ENCODE peak calls at places on chromosomes 13 and 19, in six cellular contexts. N, D, I, W, V and S are unnamed samples.

GRCh38 chr19:15181394-15181793 is 19.4 kb downstream of the NOTCH3 start:
- DNase-seq in I (no peak), N (no peak), W (no peak), D (no peak), V (no peak), S (no peak)

GRCh38 chr19:38917516-38917915 is 5.5 kb upstream of the CCER2 start:
- DNase-seq in W (no peak), N (no peak), D (no peak), I (no peak), V (no peak), S (no peak)

GRCh38 chr19:5230730-5231555 is 109.7 kb downstream of the PTPRS start:
- DNase-seq in I (no peak), V (no peak), N (no peak), D (no peak), W (no peak), S (no peak)

GRCh38 chr19:2235396-2236284 is 489 bp downstream of the PLEKHJ1 start:
- DNase-seq in V (no peak), D (peak), N (no peak), W (peak), I (peak), S (no peak)

GRCh38 chr19:16293133-16294085 is 31.2 kb upstream of the KLF2 start:
- DNase-seq in V (peak), D (no peak), N (no peak), W (peak), I (peak), S (no peak)

GRCh38 chr19:34276614-34277013 is 22.3 kb downstream of the GARRE1 start:
- DNase-seq in N (no peak), I (no peak), V (no peak), D (no peak), W (peak), S (no peak)

GRCh38 chr19:8194528-8195275 is 14.5 kb upstream of the CERS4 start:
- DNase-seq in W (no peak), I (no peak), N (no peak), D (no peak), V (no peak), S (peak)

GRCh38 chr13:69124996-69125395 is 982.6 kb upstream of the ATXN8OS start:
- DNase-seq in D (no peak), V (no peak), I (no peak), N (no peak), W (no peak), S (no peak)

GRCh38 chr13:97544041-97544765 is 110.2 kb downstream of the RAP2A start:
- DNase-seq in W (no peak), V (no peak), I (no peak), N (no peak), D (no peak), S (no peak)

GRCh38 chr19:932647-933552 is 7.1 kb downstream of the ARID3A start:
- DNase-seq in V (no peak), D (no peak), W (no peak), I (peak), N (no peak), S (peak)

GRCh38 chr13:28375250-28375930 is 119.5 kb downstream of the FLT1 start:
- DNase-seq in V (no peak), D (no peak), W (no peak), N (no peak), I (no peak), S (no peak)

GRCh38 chr13:75818181-75819110 is 182.3 kb downstream of the LMO7 start:
- DNase-seq in I (no peak), W (no peak), N (no peak), D (no peak), V (no peak), S (no peak)

GRCh38 chr19:15464394-15465385 is at the start of gene RASAL3:
- DNase-seq in W (no peak), D (peak), V (no peak), I (no peak), N (no peak), S (peak)

GRCh38 chr19:52331757-52332156 is 4.3 kb upstream of the ZNF610 start:
- DNase-seq in V (no peak), N (peak), D (no peak), I (no peak), W (no peak), S (no peak)

GRCh38 chr13:76609643-76610042 is 276.6 kb downstream of the KCTD12 start:
- DNase-seq in I (no peak), W (no peak), N (no peak), V (no peak), D (no peak), S (no peak)

GRCh38 chr13:42041684-42042035 is 6.8 kb upstream of the DGKH start:
- DNase-seq in D (no peak), V (peak), W (peak), I (peak), N (no peak), S (no peak)

GRCh38 chr19:5864725-5865486 is 5.4 kb downstream of the FUT5 start:
- DNase-seq in I (no peak), V (no peak), D (no peak), W (no peak), N (no peak), S (no peak)

GRCh38 chr13:104616990-104617389 is 1550.8 kb upstream of the SLC10A2 start:
- DNase-seq in D (peak), V (no peak), I (no peak), N (no peak), W (no peak), S (no peak)

GRCh38 chr19:48480151-48480475 is 10.9 kb downstream of the CYTH2 start:
- DNase-seq in N (no peak), I (peak), W (peak), D (no peak), V (no peak), S (peak)

GRCh38 chr19:1163934-1164683 is 10.0 kb downstream of the SBNO2 start:
- DNase-seq in N (no peak), I (peak), W (no peak), V (peak), D (no peak), S (no peak)

GRCh38 chr13:97307882-97308624 is 85.9 kb downstream of the MBNL2 start:
- DNase-seq in V (peak), W (no peak), N (peak), D (no peak), I (peak), S (no peak)

GRCh38 chr13:111956261-111957151 is 110.4 kb upstream of the SOX1 start:
- DNase-seq in I (no peak), N (no peak), W (no peak), D (no peak), V (no peak), S (no peak)

GRCh38 chr19:57903298-57904174 is 12.9 kb downstream of the ZNF417 start:
- DNase-seq in N (no peak), D (no peak), W (no peak), I (no peak), V (no peak), S (no peak)

GRCh38 chr19:57830071-57830602 is at the start of gene ZNF587B:
- DNase-seq in I (peak), D (peak), N (peak), W (peak), V (no peak), S (peak)

GRCh38 chr13:37701972-37702371 is 103.4 kb upstream of the POSTN start:
- DNase-seq in D (no peak), V (no peak), I (no peak), N (peak), W (no peak), S (no peak)

GRCh38 chr13:46554971-46555370 is 2.0 kb downstream of the LRCH1 start:
- DNase-seq in D (no peak), V (no peak), N (no peak), I (no peak), W (no peak), S (no peak)

GRCh38 chr19:4737955-4738580 is 14.4 kb upstream of the DPP9 start:
- DNase-seq in N (no peak), V (no peak), I (no peak), D (no peak), W (no peak), S (no peak)

GRCh38 chr19:19552811-19553210 is 14.7 kb downstream of the CILP2 start:
- DNase-seq in V (no peak), W (no peak), I (no peak), D (no peak), N (no peak), S (no peak)

GRCh38 chr19:14830702-14831101 is 4.3 kb downstream of the OR7A5 start:
- DNase-seq in D (no peak), I (no peak), N (no peak), V (no peak), W (no peak), S (no peak)

GRCh38 chr13:31927219-31927653 is 104.3 kb upstream of the FRY start:
- DNase-seq in W (peak), V (peak), N (no peak), D (no peak), I (peak), S (no peak)

GRCh38 chr13:107252428-107252827 is 684.5 kb upstream of the ARGLU1 start:
- DNase-seq in W (no peak), I (no peak), N (peak), V (no peak), D (no peak), S (no peak)

GRCh38 chr19:33780746-33781145 is 15.9 kb upstream of the KCTD15 start:
- DNase-seq in W (no peak), V (no peak), N (no peak), I (no peak), D (no peak), S (no peak)

GRCh38 chr13:51542358-51542972 is 41.8 kb upstream of the WDFY2 start:
- DNase-seq in I (no peak), V (no peak), D (no peak), W (no peak), N (no peak), S (no peak)

GRCh38 chr13:27969073-27969865 is at the start of gene CDX2:
- DNase-seq in N (no peak), I (peak), W (no peak), D (no peak), V (no peak), S (no peak)

GRCh38 chr13:74847966-74848365 is 634.0 kb downstream of the TBC1D4 start:
- DNase-seq in N (no peak), W (no peak), I (no peak), V (no peak), D (no peak), S (no peak)

GRCh38 chr19:44875666-44876418 is 15.2 kb upstream of the TOMM40 start:
- DNase-seq in I (no peak), W (no peak), V (peak), N (peak), D (no peak), S (no peak)

GRCh38 chr13:59024434-59024833 is 1139.3 kb downstream of the DIAPH3 start:
- DNase-seq in I (no peak), V (no peak), N (peak), D (no peak), W (no peak), S (no peak)

GRCh38 chr13:85864963-85865530 is 65.8 kb upstream of the SLITRK6 start:
- DNase-seq in N (peak), I (no peak), W (no peak), V (no peak), D (no peak), S (no peak)

GRCh38 chr19:3275583-3276340 is 51.3 kb downstream of the CELF5 start:
- DNase-seq in D (peak), V (peak), W (peak), I (peak), N (peak), S (peak)
- TF ChIP-seq CTCF in D (no peak), V (peak), W (no peak), I (no peak), N (peak), S (peak)

GRCh38 chr13:43786472-43786765 is 353 bp downstream of the ENOX1 start:
- DNase-seq in I (peak), W (no peak), V (no peak), N (no peak), D (no peak), S (no peak)

GRCh38 chr13:43785166-43785680 is 1.5 kb downstream of the ENOX1 start:
- DNase-seq in I (no peak), W (no peak), V (no peak), D (no peak), N (no peak), S (no peak)

GRCh38 chr13:43784491-43784890 is 2.3 kb downstream of the ENOX1 start:
- DNase-seq in N (no peak), W (no peak), I (no peak), D (no peak), V (no peak), S (no peak)

GRCh38 chr13:43786766-43787517 is at the start of gene ENOX1:
- DNase-seq in I (peak), D (no peak), N (no peak), W (peak), V (no peak), S (no peak)

GRCh38 chr13:43785681-43786471 is 896 bp downstream of the ENOX1 start:
- DNase-seq in V (peak), W (peak), I (peak), D (no peak), N (no peak), S (no peak)
- H3K27ac ChIP-seq in V (no peak), W (no peak), I (peak), D (no peak), N (no peak), S (no peak)

GRCh38 chr19:12448808-12449207 is 8.0 kb upstream of the ZNF443 start:
- DNase-seq in D (no peak), V (no peak), W (no peak), I (no peak), N (no peak), S (no peak)
- TF ChIP-seq CTCF in D (no peak), V (no peak), W (no peak), I (no peak), N (no peak), S (no peak)

GRCh38 chr13:99435116-99435515 is 66.2 kb upstream of the TM9SF2 start:
- DNase-seq in N (no peak), V (no peak), W (no peak), D (no peak), I (no peak), S (no peak)

GRCh38 chr13:99432637-99433542 is 68.4 kb upstream of the TM9SF2 start:
- DNase-seq in D (peak), I (no peak), W (peak), V (peak), N (peak), S (peak)

GRCh38 chr13:99436013-99436412 is 65.3 kb upstream of the TM9SF2 start:
- DNase-seq in W (no peak), N (no peak), V (peak), I (no peak), D (no peak), S (no peak)

GRCh38 chr13:99433543-99434075 is 67.7 kb upstream of the TM9SF2 start:
- DNase-seq in D (no peak), W (no peak), V (no peak), I (no peak), N (no peak), S (no peak)

DNA sequence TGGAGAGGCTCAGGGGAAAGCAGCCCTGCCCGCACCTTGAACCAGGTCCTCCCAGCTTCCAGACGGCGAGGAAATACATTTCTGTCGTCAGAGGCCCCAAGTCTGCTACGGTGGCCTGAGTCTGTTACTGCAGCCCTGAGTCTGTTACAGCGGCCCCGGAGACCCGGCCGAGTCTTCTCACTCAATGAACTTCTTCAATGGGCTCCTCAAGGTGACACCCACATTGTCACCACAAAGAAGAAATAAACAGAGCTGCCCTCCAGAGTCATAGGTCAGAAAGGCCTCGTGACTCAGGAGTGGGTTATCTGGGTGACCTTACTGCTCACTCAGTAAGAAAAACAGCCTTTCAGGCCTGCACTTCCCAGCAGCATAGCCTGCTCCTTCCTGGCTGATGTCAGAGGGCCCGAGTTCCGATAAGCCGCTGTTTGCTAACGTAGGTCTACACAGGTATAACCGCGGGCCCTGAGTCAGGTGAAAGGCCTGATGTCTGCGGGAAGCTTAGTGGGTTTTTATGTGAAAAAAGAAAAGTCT is 66.9 kb upstream of the TM9SF2 start:
- DNase-seq in I (no peak), W (no peak), D (no peak), N (no peak), V (no peak), S (peak)
- H3K27ac ChIP-seq in I (no peak), W (no peak), D (no peak), N (no peak), V (no peak), S (peak)

GRCh38 chr19:17997969-17998826 is 9.8 kb upstream of the ARRDC2 start:
- DNase-seq in V (peak), I (no peak), D (no peak), N (no peak), W (no peak), S (no peak)
- TF ChIP-seq CTCF in V (peak), I (no peak), D (peak), N (peak), W (no peak), S (peak)

DNA sequence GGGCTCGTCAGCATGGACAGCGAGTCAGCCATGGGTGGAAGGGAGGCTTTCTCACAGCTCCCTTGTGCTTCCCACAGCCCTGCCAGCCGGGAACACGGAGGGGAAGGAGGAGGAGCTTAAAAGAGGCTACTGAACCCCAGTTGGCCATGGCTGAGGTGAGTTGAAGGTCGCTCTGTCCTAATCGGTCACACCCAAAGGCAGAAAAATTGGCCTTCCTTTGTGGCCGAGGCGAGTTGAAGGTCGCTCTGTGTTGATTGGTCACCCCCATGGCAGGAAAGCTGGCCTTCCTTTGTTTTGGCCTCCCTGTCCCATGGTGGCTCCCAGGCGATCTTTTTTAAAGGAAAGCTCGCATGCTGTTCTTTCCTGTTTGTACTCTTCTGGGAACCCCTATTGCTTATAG is 5.1 kb downstream of the ZNF473 start:
- DNase-seq in D (no peak), N (no peak), W (no peak), I (no peak), V (no peak), S (no peak)
- H3K27ac ChIP-seq in D (no peak), N (no peak), W (no peak), I (no peak), V (no peak), S (no peak)

GRCh38 chr13:60138674-60139073 is 25.1 kb downstream of the DIAPH3 start:
- DNase-seq in I (no peak), D (no peak), N (no peak), W (no peak), V (no peak), S (no peak)

GRCh38 chr13:60139272-60139671 is 24.5 kb downstream of the DIAPH3 start:
- DNase-seq in W (no peak), I (no peak), D (no peak), N (no peak), V (no peak), S (no peak)

GRCh38 chr13:60135344-60135743 is 28.4 kb downstream of the DIAPH3 start:
- DNase-seq in I (no peak), N (no peak), D (no peak), W (no peak), V (no peak), S (no peak)

GRCh38 chr13:60137911-60138570 is 25.7 kb downstream of the DIAPH3 start:
- DNase-seq in V (no peak), I (no peak), N (no peak), D (no peak), W (no peak), S (no peak)

DNA sequence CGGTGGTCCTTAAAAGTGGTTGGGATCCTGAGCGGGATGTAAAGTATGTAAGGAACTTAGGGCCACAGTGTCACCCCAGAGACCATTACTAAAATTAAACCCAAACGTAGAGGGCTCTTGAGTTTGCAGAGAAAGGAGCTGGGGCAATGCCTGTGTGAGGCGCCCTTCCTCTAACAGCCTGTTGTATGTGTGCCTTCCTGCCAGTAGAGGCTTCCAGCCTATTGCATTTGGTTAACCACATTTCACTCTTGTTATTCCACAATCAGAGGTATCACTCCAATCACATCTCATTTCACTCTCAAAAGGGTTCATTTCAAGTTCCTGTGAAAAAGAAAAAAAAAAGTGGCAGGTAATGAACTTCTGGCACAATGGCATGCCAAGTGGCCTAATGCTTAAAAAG is 29.4 kb downstream of the DIAPH3 start:
- DNase-seq in V (no peak), W (no peak), I (no peak), N (no peak), D (no peak), S (no peak)
- TF ChIP-seq CTCF in V (no peak), W (no peak), I (no peak), N (peak), D (no peak), S (no peak)

DNA sequence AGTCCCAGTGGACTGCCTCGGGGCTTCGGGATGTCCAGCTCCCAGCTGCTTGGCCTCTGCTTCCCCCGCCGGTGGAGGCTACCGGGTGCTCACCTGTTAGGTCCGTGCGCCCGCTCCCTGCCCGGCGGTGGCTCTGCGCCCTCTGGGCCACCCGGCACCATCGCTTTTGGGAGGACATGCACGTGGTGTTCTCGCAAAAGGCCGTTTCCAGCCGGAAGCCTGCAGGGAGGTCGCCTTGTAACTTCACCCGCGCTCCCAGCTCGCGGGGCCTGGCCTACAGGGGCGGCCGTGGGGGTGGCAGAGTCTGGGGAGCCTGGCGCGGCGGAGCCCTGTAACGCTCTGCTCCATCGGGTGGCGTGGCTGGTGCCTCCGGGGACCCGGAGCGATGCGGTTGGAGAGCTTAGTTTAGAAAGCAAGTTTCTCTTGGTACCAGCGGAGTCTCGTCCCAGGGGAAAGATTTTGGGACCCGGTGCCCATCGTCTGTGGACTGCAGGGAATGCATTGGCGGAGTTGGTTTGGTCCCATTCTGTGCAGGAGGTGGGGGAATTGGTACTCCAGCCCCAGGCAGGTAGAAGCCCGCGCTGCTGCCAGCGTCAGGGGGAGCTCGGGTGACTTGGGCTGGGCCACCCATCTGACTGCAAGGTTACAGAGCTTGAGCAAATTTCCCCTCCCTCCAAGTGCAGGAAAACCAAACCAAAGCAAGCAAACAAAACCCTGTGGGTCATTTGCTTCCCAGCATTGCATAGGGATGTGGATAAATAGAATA is 673 bp downstream of the SPATA13 start:
- DNase-seq in N (no peak), I (peak), W (peak), V (peak), D (peak), S (peak)
- H3K27ac ChIP-seq in N (no peak), I (peak), W (peak), V (peak), D (peak), S (no peak)